ENCODE peak calls at places on chromosome 17, in six cellular contexts. One of them, this sample, is unnamed.

GRCh38 chr17:65328567-65328966 is 191.4 kb downstream of the RGS9 start:
- DNase-seq in IMR-90: no peak
- DNase-seq in mesendoderm: no peak
- DNase-seq in mesenchymal stem cell: no peak
- DNase-seq in H1: no peak
- DNase-seq in H9: no peak
- DNase-seq in this sample: no peak

GRCh38 chr17:67995568-67996191 is 589 bp downstream of the C17orf58 start:
- DNase-seq in IMR-90: no peak
- DNase-seq in mesendoderm: peak
- DNase-seq in mesenchymal stem cell: peak
- DNase-seq in H1: no peak
- DNase-seq in H9: peak
- DNase-seq in this sample: peak

GRCh38 chr17:49180303-49180702 is 30.1 kb downstream of the GNGT2 start:
- DNase-seq in IMR-90: peak
- DNase-seq in mesendoderm: peak
- DNase-seq in mesenchymal stem cell: peak
- DNase-seq in H1: no peak
- DNase-seq in H9: peak
- DNase-seq in this sample: peak

GRCh38 chr17:41785876-41786226 is 660 bp downstream of the JUP start:
- DNase-seq in IMR-90: no peak
- DNase-seq in mesendoderm: peak
- DNase-seq in mesenchymal stem cell: no peak
- DNase-seq in H1: no peak
- DNase-seq in H9: peak
- DNase-seq in this sample: no peak

GRCh38 chr17:10631048-10631700 is 25.9 kb downstream of the MYH3 start:
- DNase-seq in IMR-90: peak
- DNase-seq in mesendoderm: peak
- DNase-seq in mesenchymal stem cell: peak
- DNase-seq in H1: no peak
- DNase-seq in H9: peak
- DNase-seq in this sample: no peak

GRCh38 chr17:67759355-67760171 is 41.8 kb downstream of the NOL11 start:
- DNase-seq in IMR-90: peak
- DNase-seq in mesendoderm: no peak
- DNase-seq in mesenchymal stem cell: no peak
- DNase-seq in H1: no peak
- DNase-seq in H9: no peak
- DNase-seq in this sample: no peak

GRCh38 chr17:40209404-40210093 is 9.6 kb upstream of the WIPF2 start:
- DNase-seq in IMR-90: peak
- DNase-seq in mesendoderm: no peak
- DNase-seq in mesenchymal stem cell: peak
- DNase-seq in H1: no peak
- DNase-seq in H9: no peak
- DNase-seq in this sample: no peak

GRCh38 chr17:76004750-76005262 is 4.2 kb downstream of the CDK3 start:
- DNase-seq in IMR-90: peak
- DNase-seq in mesendoderm: no peak
- DNase-seq in mesenchymal stem cell: no peak
- DNase-seq in H1: no peak
- DNase-seq in H9: no peak
- DNase-seq in this sample: no peak

GRCh38 chr17:21213491-21214014 is 408 bp downstream of the TMEM11 start:
- DNase-seq in IMR-90: no peak
- DNase-seq in mesendoderm: no peak
- DNase-seq in mesenchymal stem cell: no peak
- DNase-seq in H1: no peak
- DNase-seq in H9: no peak
- DNase-seq in this sample: no peak

GRCh38 chr17:75614006-75614405 is 19.2 kb upstream of the SMIM5 start:
- DNase-seq in IMR-90: no peak
- DNase-seq in mesendoderm: peak
- DNase-seq in mesenchymal stem cell: no peak
- DNase-seq in H1: no peak
- DNase-seq in H9: peak
- DNase-seq in this sample: no peak

GRCh38 chr17:80833952-80834895 is 157.4 kb upstream of the CHMP6 start:
- DNase-seq in IMR-90: peak
- DNase-seq in mesendoderm: no peak
- DNase-seq in mesenchymal stem cell: no peak
- DNase-seq in H1: no peak
- DNase-seq in H9: no peak
- DNase-seq in this sample: no peak

GRCh38 chr17:46072998-46073397 is 73.9 kb downstream of the STH start:
- DNase-seq in IMR-90: peak
- DNase-seq in mesendoderm: peak
- DNase-seq in mesenchymal stem cell: peak
- DNase-seq in H1: no peak
- DNase-seq in H9: no peak
- DNase-seq in this sample: no peak

GRCh38 chr17:32588135-32588534 is 101.3 kb downstream of the CDK5R1 start:
- DNase-seq in IMR-90: no peak
- DNase-seq in mesendoderm: no peak
- DNase-seq in mesenchymal stem cell: no peak
- DNase-seq in H1: no peak
- DNase-seq in H9: no peak
- DNase-seq in this sample: no peak
- H2BK15ac ChIP-seq in IMR-90: no peak
- H2BK15ac ChIP-seq in mesendoderm: no peak
- H2BK15ac ChIP-seq in mesenchymal stem cell: no peak
- H2BK15ac ChIP-seq in H1: no peak
- H2BK15ac ChIP-seq in H9: no peak
- H2BK15ac ChIP-seq in this sample: no peak

GRCh38 chr17:2191785-2192184 is 111.8 kb downstream of the SMG6 start:
- DNase-seq in IMR-90: no peak
- DNase-seq in mesendoderm: no peak
- DNase-seq in mesenchymal stem cell: peak
- DNase-seq in H1: no peak
- DNase-seq in H9: no peak
- DNase-seq in this sample: no peak
- H3K27ac ChIP-seq in IMR-90: peak
- H3K27ac ChIP-seq in mesendoderm: no peak
- H3K27ac ChIP-seq in mesenchymal stem cell: peak
- H3K27ac ChIP-seq in H1: no peak
- H3K27ac ChIP-seq in H9: no peak
- H3K27ac ChIP-seq in this sample: no peak

GRCh38 chr17:56481654-56482053 is 111.8 kb upstream of the NOG start:
- DNase-seq in IMR-90: peak
- DNase-seq in mesendoderm: no peak
- DNase-seq in mesenchymal stem cell: no peak
- DNase-seq in H1: no peak
- DNase-seq in H9: no peak
- DNase-seq in this sample: no peak
- H2BK15ac ChIP-seq in IMR-90: no peak
- H2BK15ac ChIP-seq in mesendoderm: no peak
- H2BK15ac ChIP-seq in mesenchymal stem cell: no peak
- H2BK15ac ChIP-seq in H1: no peak
- H2BK15ac ChIP-seq in H9: no peak
- H2BK15ac ChIP-seq in this sample: no peak

GRCh38 chr17:44216173-44216572 is 3.3 kb downstream of the UBTF start:
- DNase-seq in IMR-90: no peak
- DNase-seq in mesendoderm: no peak
- DNase-seq in mesenchymal stem cell: no peak
- DNase-seq in H1: no peak
- DNase-seq in H9: no peak
- DNase-seq in this sample: no peak
- H3K27ac ChIP-seq in IMR-90: no peak
- H3K27ac ChIP-seq in mesendoderm: no peak
- H3K27ac ChIP-seq in mesenchymal stem cell: no peak
- H3K27ac ChIP-seq in H1: no peak
- H3K27ac ChIP-seq in H9: no peak
- H3K27ac ChIP-seq in this sample: no peak

GRCh38 chr17:82011617-82012481 is 10.8 kb downstream of the CENPX start:
- DNase-seq in IMR-90: no peak
- DNase-seq in mesendoderm: no peak
- DNase-seq in mesenchymal stem cell: no peak
- DNase-seq in H1: no peak
- DNase-seq in H9: no peak
- DNase-seq in this sample: no peak
- H2BK15ac ChIP-seq in IMR-90: no peak
- H2BK15ac ChIP-seq in mesendoderm: no peak
- H2BK15ac ChIP-seq in mesenchymal stem cell: no peak
- H2BK15ac ChIP-seq in H1: no peak
- H2BK15ac ChIP-seq in H9: no peak
- H2BK15ac ChIP-seq in this sample: no peak

DNA sequence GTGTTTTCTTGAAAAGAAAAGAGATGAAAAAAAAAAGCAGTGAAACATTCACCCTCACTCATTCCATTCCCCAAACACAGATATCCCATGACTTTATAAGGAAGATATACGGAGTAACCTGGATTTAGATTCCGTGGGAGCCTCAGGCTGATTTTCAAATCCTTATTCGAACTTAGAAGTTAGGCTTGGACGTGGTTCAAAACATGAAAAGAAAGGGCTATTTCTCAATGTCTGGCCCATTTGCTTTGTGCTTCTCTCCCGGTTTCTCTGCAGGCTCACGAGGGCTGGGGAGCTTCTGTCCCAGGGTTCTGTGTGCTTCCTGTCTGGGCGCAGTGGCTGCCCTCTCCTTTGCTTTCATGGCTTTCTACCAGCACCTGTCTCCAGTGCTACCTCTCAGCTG is 33.9 kb downstream of the CUEDC1 start:
- DNase-seq in IMR-90: peak
- DNase-seq in mesendoderm: no peak
- DNase-seq in mesenchymal stem cell: no peak
- DNase-seq in H1: no peak
- DNase-seq in H9: no peak
- DNase-seq in this sample: no peak
- H3K27ac ChIP-seq in IMR-90: peak
- H3K27ac ChIP-seq in mesendoderm: no peak
- H3K27ac ChIP-seq in mesenchymal stem cell: no peak
- H3K27ac ChIP-seq in H1: no peak
- H3K27ac ChIP-seq in H9: no peak
- H3K27ac ChIP-seq in this sample: no peak

GRCh38 chr17:7846765-7847661 is 7.9 kb upstream of the TMEM88 start:
- DNase-seq in IMR-90: no peak
- DNase-seq in mesendoderm: no peak
- DNase-seq in mesenchymal stem cell: no peak
- DNase-seq in H1: no peak
- DNase-seq in H9: peak
- DNase-seq in this sample: no peak
- H2BK15ac ChIP-seq in IMR-90: no peak
- H2BK15ac ChIP-seq in mesendoderm: no peak
- H2BK15ac ChIP-seq in mesenchymal stem cell: no peak
- H2BK15ac ChIP-seq in H1: no peak
- H2BK15ac ChIP-seq in H9: no peak
- H2BK15ac ChIP-seq in this sample: no peak

GRCh38 chr17:29253037-29253436 is 6.4 kb downstream of the CRYBA1 start:
- DNase-seq in IMR-90: no peak
- DNase-seq in mesendoderm: no peak
- DNase-seq in mesenchymal stem cell: no peak
- DNase-seq in H1: no peak
- DNase-seq in H9: no peak
- DNase-seq in this sample: no peak
- H3K27ac ChIP-seq in IMR-90: no peak
- H3K27ac ChIP-seq in mesendoderm: no peak
- H3K27ac ChIP-seq in mesenchymal stem cell: peak
- H3K27ac ChIP-seq in H1: no peak
- H3K27ac ChIP-seq in H9: no peak
- H3K27ac ChIP-seq in this sample: no peak

This sample was measured in neuronal stem cell.